ENCODE peak calls at places on chromosome 9, in five cellular contexts. One of them, this sample, is unnamed.

GRCh38 chr9:89794918-89795317 is 190.1 kb downstream of the GADD45G start:
- DNase-seq in HEK293T: no peak
- DNase-seq in HepG2: no peak
- DNase-seq in NT2/D1: no peak
- DNase-seq in H1: no peak
- DNase-seq in this sample: no peak

GRCh38 chr9:114288233-114289051 is 34.5 kb upstream of the ORM1 start:
- DNase-seq in HEK293T: no peak
- DNase-seq in HepG2: no peak
- DNase-seq in NT2/D1: peak
- DNase-seq in H1: no peak
- DNase-seq in this sample: no peak

GRCh38 chr9:116494815-116495634 is 192.1 kb upstream of the TRIM32 start:
- DNase-seq in HEK293T: peak
- DNase-seq in HepG2: peak
- DNase-seq in NT2/D1: peak
- DNase-seq in H1: no peak
- DNase-seq in this sample: no peak

GRCh38 chr9:132283863-132284262 is 70.9 kb downstream of the SETX start:
- DNase-seq in HEK293T: no peak
- DNase-seq in HepG2: no peak
- DNase-seq in NT2/D1: no peak
- DNase-seq in H1: no peak
- DNase-seq in this sample: no peak

GRCh38 chr9:108367188-108367587 is 488.6 kb downstream of the ACTL7B start:
- DNase-seq in HEK293T: no peak
- DNase-seq in HepG2: no peak
- DNase-seq in NT2/D1: no peak
- DNase-seq in H1: no peak
- DNase-seq in this sample: no peak

GRCh38 chr9:98260635-98261034 is 5.2 kb upstream of the TBC1D2 start:
- DNase-seq in HEK293T: no peak
- DNase-seq in HepG2: no peak
- DNase-seq in NT2/D1: no peak
- DNase-seq in H1: no peak
- DNase-seq in this sample: no peak

GRCh38 chr9:113649054-113649453 is 185.5 kb downstream of the RGS3 start:
- DNase-seq in HEK293T: no peak
- DNase-seq in HepG2: no peak
- DNase-seq in NT2/D1: no peak
- DNase-seq in H1: no peak
- DNase-seq in this sample: no peak

GRCh38 chr9:15606667-15607472 is 54.0 kb downstream of the CCDC171 start:
- DNase-seq in HEK293T: peak
- DNase-seq in HepG2: peak
- DNase-seq in NT2/D1: no peak
- DNase-seq in H1: no peak
- DNase-seq in this sample: no peak

GRCh38 chr9:133509179-133510083 is 15.3 kb downstream of the MYMK start:
- DNase-seq in HEK293T: peak
- DNase-seq in HepG2: no peak
- DNase-seq in NT2/D1: peak
- DNase-seq in H1: no peak
- DNase-seq in this sample: no peak

GRCh38 chr9:85046475-85046874 is 376.9 kb downstream of the NTRK2 start:
- DNase-seq in HEK293T: no peak
- DNase-seq in HepG2: no peak
- DNase-seq in NT2/D1: no peak
- DNase-seq in H1: no peak
- DNase-seq in this sample: no peak

GRCh38 chr9:72362118-72362531 is 2.9 kb downstream of the ZFAND5 start:
- DNase-seq in HEK293T: no peak
- DNase-seq in HepG2: peak
- DNase-seq in NT2/D1: no peak
- DNase-seq in H1: no peak
- DNase-seq in this sample: no peak

GRCh38 chr9:88092699-88093359 is 45.4 kb downstream of the SPATA31C2 start:
- DNase-seq in HEK293T: no peak
- DNase-seq in HepG2: no peak
- DNase-seq in NT2/D1: no peak
- DNase-seq in H1: no peak
- DNase-seq in this sample: no peak

GRCh38 chr9:126499911-126500599 is 113.7 kb upstream of the LMX1B start:
- DNase-seq in HEK293T: no peak
- DNase-seq in HepG2: no peak
- DNase-seq in NT2/D1: no peak
- DNase-seq in H1: no peak
- DNase-seq in this sample: no peak

GRCh38 chr9:137778914-137779313 is 98.7 kb upstream of the CACNA1B start:
- DNase-seq in HEK293T: no peak
- DNase-seq in HepG2: no peak
- DNase-seq in NT2/D1: no peak
- DNase-seq in H1: no peak
- DNase-seq in this sample: no peak

GRCh38 chr9:133333011-133333410 is 3.0 kb downstream of the SURF6 start:
- DNase-seq in HEK293T: no peak
- DNase-seq in HepG2: no peak
- DNase-seq in NT2/D1: no peak
- DNase-seq in H1: no peak
- DNase-seq in this sample: no peak

GRCh38 chr9:92501671-92502393 is 19.5 kb upstream of the ASPN start:
- DNase-seq in HEK293T: peak
- DNase-seq in HepG2: peak
- DNase-seq in NT2/D1: no peak
- DNase-seq in H1: no peak
- DNase-seq in this sample: no peak

GRCh38 chr9:98306384-98307145 is 51.1 kb upstream of the TBC1D2 start:
- DNase-seq in HEK293T: no peak
- DNase-seq in HepG2: no peak
- DNase-seq in NT2/D1: no peak
- DNase-seq in H1: no peak
- DNase-seq in this sample: no peak

GRCh38 chr9:133990366-133991210 is 1.5 kb downstream of the VAV2 start:
- DNase-seq in HEK293T: peak
- DNase-seq in HepG2: peak
- DNase-seq in NT2/D1: no peak
- DNase-seq in H1: no peak
- DNase-seq in this sample: no peak

GRCh38 chr9:94700445-94700844 is 26.1 kb upstream of the AOPEP start:
- DNase-seq in HEK293T: no peak
- DNase-seq in HepG2: no peak
- DNase-seq in NT2/D1: no peak
- DNase-seq in H1: no peak
- DNase-seq in this sample: no peak

GRCh38 chr9:95007470-95007869 is 281.0 kb downstream of the AOPEP start:
- DNase-seq in HEK293T: no peak
- DNase-seq in HepG2: no peak
- DNase-seq in NT2/D1: no peak
- DNase-seq in H1: no peak
- DNase-seq in this sample: no peak

GRCh38 chr9:36037580-36038169 is 962 bp downstream of the RECK start:
- DNase-seq in HEK293T: peak
- DNase-seq in HepG2: no peak
- DNase-seq in NT2/D1: peak
- DNase-seq in H1: no peak
- DNase-seq in this sample: no peak

GRCh38 chr9:120842685-120843485 is at the start of gene PSMD5:
- DNase-seq in HEK293T: no peak
- DNase-seq in HepG2: peak
- DNase-seq in NT2/D1: peak
- DNase-seq in H1: peak
- DNase-seq in this sample: peak

GRCh38 chr9:35518981-35519679 is 29.2 kb downstream of the RUSC2 start:
- DNase-seq in HEK293T: no peak
- DNase-seq in HepG2: no peak
- DNase-seq in NT2/D1: no peak
- DNase-seq in H1: no peak
- DNase-seq in this sample: no peak

GRCh38 chr9:126700903-126701819 is 87.4 kb downstream of the LMX1B start:
- DNase-seq in HEK293T: no peak
- DNase-seq in HepG2: no peak
- DNase-seq in NT2/D1: no peak
- DNase-seq in H1: no peak
- DNase-seq in this sample: no peak

GRCh38 chr9:90029996-90030395 is 425.2 kb downstream of the GADD45G start:
- DNase-seq in HEK293T: no peak
- DNase-seq in HepG2: no peak
- DNase-seq in NT2/D1: no peak
- DNase-seq in H1: no peak
- DNase-seq in this sample: no peak

GRCh38 chr9:108049026-108049591 is 559.5 kb upstream of the KLF4 start:
- DNase-seq in HEK293T: peak
- DNase-seq in HepG2: no peak
- DNase-seq in NT2/D1: no peak
- DNase-seq in H1: no peak
- DNase-seq in this sample: no peak

GRCh38 chr9:116074658-116075057 is 78.9 kb upstream of the PAPPA start:
- DNase-seq in HEK293T: no peak
- DNase-seq in HepG2: no peak
- DNase-seq in NT2/D1: no peak
- DNase-seq in H1: no peak
- DNase-seq in this sample: no peak

GRCh38 chr9:636931-637591 is 204.4 kb upstream of the DMRT1 start:
- DNase-seq in HEK293T: no peak
- DNase-seq in HepG2: no peak
- DNase-seq in NT2/D1: no peak
- DNase-seq in H1: no peak
- DNase-seq in this sample: no peak

GRCh38 chr9:129609486-129610192 is 11.3 kb downstream of the C9orf50 start:
- DNase-seq in HEK293T: no peak
- DNase-seq in HepG2: no peak
- DNase-seq in NT2/D1: no peak
- DNase-seq in H1: no peak
- DNase-seq in this sample: no peak

GRCh38 chr9:121884057-121884512 is 209.0 kb downstream of the TTLL11 start:
- DNase-seq in HEK293T: no peak
- DNase-seq in HepG2: no peak
- DNase-seq in NT2/D1: peak
- DNase-seq in H1: no peak
- DNase-seq in this sample: no peak

GRCh38 chr9:117189121-117189520 is 225.7 kb downstream of the ASTN2 start:
- DNase-seq in HEK293T: no peak
- DNase-seq in HepG2: no peak
- DNase-seq in NT2/D1: no peak
- DNase-seq in H1: no peak
- DNase-seq in this sample: no peak

GRCh38 chr9:92968081-92968480 is 20.8 kb downstream of the FGD3 start:
- DNase-seq in HEK293T: no peak
- DNase-seq in HepG2: no peak
- DNase-seq in NT2/D1: no peak
- DNase-seq in H1: no peak
- DNase-seq in this sample: no peak

GRCh38 chr9:81833563-81834345 is 94.5 kb upstream of the SPATA31D4 start:
- DNase-seq in HEK293T: no peak
- DNase-seq in HepG2: peak
- DNase-seq in NT2/D1: no peak
- DNase-seq in H1: no peak
- DNase-seq in this sample: no peak

GRCh38 chr9:124006448-124007156 is 5.0 kb upstream of the LHX2 start:
- DNase-seq in HEK293T: no peak
- DNase-seq in HepG2: no peak
- DNase-seq in NT2/D1: no peak
- DNase-seq in H1: no peak
- DNase-seq in this sample: no peak
- TF ChIP-seq SUZ12 in HEK293T: no peak
- TF ChIP-seq SUZ12 in HepG2: no peak
- TF ChIP-seq SUZ12 in NT2/D1: peak
- TF ChIP-seq SUZ12 in H1: no peak
- TF ChIP-seq SUZ12 in this sample: no peak

GRCh38 chr9:123617952-123618678 is 262.1 kb downstream of the CRB2 start:
- DNase-seq in HEK293T: no peak
- DNase-seq in HepG2: no peak
- DNase-seq in NT2/D1: no peak
- DNase-seq in H1: no peak
- DNase-seq in this sample: no peak

GRCh38 chr9:123615381-123615780 is 259.4 kb downstream of the CRB2 start:
- DNase-seq in HEK293T: no peak
- DNase-seq in HepG2: no peak
- DNase-seq in NT2/D1: no peak
- DNase-seq in H1: no peak
- DNase-seq in this sample: no peak

GRCh38 chr9:123616707-123617106 is 260.7 kb downstream of the CRB2 start:
- DNase-seq in HEK293T: no peak
- DNase-seq in HepG2: no peak
- DNase-seq in NT2/D1: peak
- DNase-seq in H1: no peak
- DNase-seq in this sample: no peak

GRCh38 chr9:123617286-123617685 is 261.3 kb downstream of the CRB2 start:
- DNase-seq in HEK293T: no peak
- DNase-seq in HepG2: no peak
- DNase-seq in NT2/D1: no peak
- DNase-seq in H1: no peak
- DNase-seq in this sample: no peak

DNA sequence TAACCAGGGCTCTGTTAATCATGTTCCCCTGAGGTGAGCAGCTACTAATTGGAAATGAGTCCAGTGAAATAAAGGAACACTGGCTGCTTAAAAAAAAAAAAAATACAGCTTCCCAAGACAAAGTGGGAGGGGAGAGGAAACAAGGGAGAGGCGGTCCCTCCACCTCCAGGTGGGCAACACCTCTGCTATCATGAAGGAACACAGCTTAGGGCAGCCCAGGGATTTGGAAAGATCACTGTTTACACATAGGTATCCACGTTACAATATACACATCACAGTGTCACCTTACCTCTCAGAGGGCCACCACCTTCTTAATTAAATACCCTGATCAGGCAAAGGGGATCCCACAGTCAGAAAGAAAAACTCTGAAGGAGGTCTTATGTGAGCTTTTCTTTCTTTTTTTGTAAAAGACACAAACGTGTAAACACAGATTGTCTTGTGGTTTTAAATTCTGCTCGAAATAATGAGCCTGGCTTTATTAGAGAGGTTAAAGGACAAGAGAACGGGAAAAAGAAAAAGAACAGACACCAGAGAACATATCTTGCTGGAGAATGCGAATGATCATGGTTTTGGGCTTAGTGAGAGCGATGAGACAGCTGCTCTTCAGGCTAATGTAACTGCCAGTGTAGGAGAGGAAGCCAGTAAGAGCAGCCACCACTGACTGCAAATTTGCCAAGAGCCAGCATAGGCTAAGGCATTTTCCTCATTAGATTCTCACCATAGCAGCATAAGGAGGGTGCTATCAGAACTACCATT is 258.7 kb downstream of the CRB2 start:
- DNase-seq in HEK293T: no peak
- DNase-seq in HepG2: no peak
- DNase-seq in NT2/D1: no peak
- DNase-seq in H1: no peak
- DNase-seq in this sample: no peak
- TF ChIP-seq SUZ12 in HEK293T: no peak
- TF ChIP-seq SUZ12 in HepG2: no peak
- TF ChIP-seq SUZ12 in NT2/D1: no peak
- TF ChIP-seq SUZ12 in H1: no peak
- TF ChIP-seq SUZ12 in this sample: no peak

GRCh38 chr9:2967779-2968178 is 123.9 kb upstream of the PUM3 start:
- DNase-seq in HEK293T: no peak
- DNase-seq in HepG2: no peak
- DNase-seq in NT2/D1: no peak
- DNase-seq in H1: no peak
- DNase-seq in this sample: no peak
- TF ChIP-seq SUZ12 in HEK293T: no peak
- TF ChIP-seq SUZ12 in HepG2: no peak
- TF ChIP-seq SUZ12 in NT2/D1: no peak
- TF ChIP-seq SUZ12 in H1: no peak
- TF ChIP-seq SUZ12 in this sample: no peak

GRCh38 chr9:135085830-135086546 is 1.5 kb upstream of the OLFM1 start:
- DNase-seq in HEK293T: peak
- DNase-seq in HepG2: peak
- DNase-seq in NT2/D1: peak
- DNase-seq in H1: peak
- DNase-seq in this sample: no peak
- TF ChIP-seq SUZ12 in HEK293T: no peak
- TF ChIP-seq SUZ12 in HepG2: no peak
- TF ChIP-seq SUZ12 in NT2/D1: no peak
- TF ChIP-seq SUZ12 in H1: no peak
- TF ChIP-seq SUZ12 in this sample: no peak